ENCODE peak calls at places on chromosomes 5 and 9, in ten cellular contexts. S, F, L, B, Q, Z, A, V, C and J are unnamed samples.

GRCh38 chr5:90983148-90983547 is 400.0 kb downstream of the ARRDC3 start:
- DNase-seq in L (no peak), V (no peak), Z (no peak), Q (peak), F (no peak), A (peak), C (no peak), S (peak), B (no peak), J (peak)

GRCh38 chr5:91129748-91130147 is 253.4 kb downstream of the ARRDC3 start:
- DNase-seq in C (no peak), A (no peak), F (no peak), B (no peak), V (no peak), Q (no peak), Z (no peak), S (no peak), L (no peak), J (no peak)

GRCh38 chr9:101119206-101119819 is 90.8 kb downstream of the PLPPR1 start:
- DNase-seq in C (peak), V (peak), A (no peak), L (peak), B (no peak), F (peak), Q (peak), Z (peak), S (peak), J (peak)

GRCh38 chr5:66354407-66354806 is 210.3 kb downstream of the SREK1 start:
- DNase-seq in B (no peak), A (no peak), C (no peak), F (no peak), S (no peak), Q (no peak), L (no peak), Z (no peak), V (peak), J (no peak)

GRCh38 chr9:125829743-125830142 is 82.6 kb downstream of the PBX3 start:
- DNase-seq in F (no peak), S (no peak), C (no peak), V (peak), B (no peak), L (no peak), Z (peak), Q (no peak), A (peak), J (no peak)

GRCh38 chr5:91126448-91126847 is 256.7 kb downstream of the ARRDC3 start:
- DNase-seq in B (peak), V (no peak), Z (no peak), Q (peak), C (no peak), A (no peak), F (no peak), S (peak), L (no peak), J (no peak)

GRCh38 chr9:123417289-123418051 is 61.5 kb downstream of the CRB2 start:
- DNase-seq in Q (no peak), S (no peak), A (no peak), V (no peak), L (peak), C (no peak), Z (no peak), F (no peak), B (no peak), J (no peak)

GRCh38 chr9:85522459-85523092 is 219.2 kb downstream of the AGTPBP1 start:
- DNase-seq in S (peak), B (no peak), C (peak), A (peak), F (peak), Q (peak), L (peak), V (peak), Z (no peak), J (peak)

GRCh38 chr5:62306494-62307363 is 723 bp downstream of the KIF2A start:
- DNase-seq in B (no peak), F (peak), C (peak), V (peak), A (peak), Z (peak), S (peak), Q (peak), L (peak), J (peak)

GRCh38 chr9:121133104-121133816 is 58.5 kb downstream of the CNTRL start:
- DNase-seq in A (no peak), C (peak), Q (peak), S (no peak), Z (peak), B (no peak), V (no peak), L (peak), F (no peak), J (peak)

GRCh38 chr5:157469073-157469472 is 9.1 kb downstream of the NIPAL4 start:
- DNase-seq in A (no peak), B (no peak), C (no peak), Q (no peak), V (no peak), S (no peak), L (no peak), F (no peak), Z (no peak), J (no peak)
- TF ChIP-seq CTCF in A (no peak), B (no peak), C (no peak), Q (peak), V (no peak), S (no peak), L (no peak), F (no peak), Z (no peak), J (no peak)

DNA sequence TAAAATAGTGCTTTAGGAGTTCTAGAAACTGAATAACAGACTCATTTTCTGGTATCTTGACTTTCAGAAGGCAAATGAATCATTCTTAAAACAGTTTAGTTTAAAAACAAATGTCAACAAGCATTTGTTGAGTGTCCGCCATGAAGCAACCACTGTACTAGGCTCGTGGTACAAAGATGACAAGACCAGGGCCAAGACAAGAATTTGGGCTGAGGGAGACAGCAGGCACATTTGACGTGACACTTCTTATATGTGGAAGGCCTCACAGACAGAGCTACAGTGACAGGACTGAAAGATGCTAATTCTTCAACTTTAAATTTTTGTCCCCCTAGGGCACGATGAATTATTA is 14.4 kb upstream of the ZNF131 start:
- DNase-seq in Q (no peak), C (no peak), F (no peak), L (no peak), V (no peak), B (no peak), A (no peak), S (peak), Z (no peak), J (no peak)
- H3K27ac ChIP-seq in Q (no peak), C (no peak), F (no peak), L (no peak), V (no peak), B (no peak), A (no peak), S (peak), Z (no peak), J (no peak)

DNA sequence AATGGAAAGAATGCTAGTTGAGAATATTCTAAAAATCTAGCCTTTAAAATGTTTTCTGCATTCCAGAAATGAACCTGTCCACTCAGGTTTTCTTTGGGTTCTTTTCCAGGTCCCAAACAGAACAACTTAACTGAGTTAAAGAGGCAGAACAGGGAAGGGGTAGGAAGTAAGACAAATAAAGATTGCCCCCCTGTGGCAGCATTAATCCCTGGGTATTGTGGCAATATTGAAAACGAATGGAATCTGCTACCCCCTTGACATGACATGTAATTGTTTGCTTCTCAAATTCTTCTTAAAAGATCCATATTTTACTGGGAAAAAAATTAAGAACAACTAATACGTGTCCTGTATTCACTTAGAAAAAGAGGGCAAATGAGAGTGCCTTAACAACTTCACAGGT is 9.3 kb upstream of the RBM22 start:
- DNase-seq in L (no peak), V (peak), F (no peak), B (no peak), Q (peak), A (no peak), S (no peak), C (peak), Z (no peak), J (peak)
- TF ChIP-seq CTCF in L (peak), V (peak), F (peak), B (no peak), Q (peak), A (peak), S (peak), C (peak), Z (no peak), J (peak)

GRCh38 chr5:180172447-180173197 is 36.4 kb downstream of the RASGEF1C start:
- DNase-seq in V (peak), C (no peak), A (no peak), S (no peak), L (no peak), Z (no peak), B (peak), Q (no peak), F (peak), J (no peak)
- H3K27ac ChIP-seq in V (no peak), C (no peak), A (no peak), S (no peak), L (no peak), Z (no peak), B (no peak), Q (peak), F (peak), J (no peak)

GRCh38 chr5:83564069-83564749 is 92.7 kb downstream of the VCAN start:
- DNase-seq in B (no peak), Z (no peak), S (no peak), C (peak), F (no peak), Q (peak), A (no peak), V (peak), L (no peak), J (peak)
- TF ChIP-seq CTCF in B (peak), Z (no peak), S (peak), C (peak), F (peak), Q (peak), A (peak), V (peak), L (peak), J (peak)

GRCh38 chr5:148805323-148806290 is 20.8 kb upstream of the ADRB2 start:
- DNase-seq in Q (no peak), Z (no peak), C (peak), V (peak), L (no peak), B (no peak), S (no peak), F (peak), A (no peak), J (no peak)
- H3K27ac ChIP-seq in Q (no peak), Z (peak), C (no peak), V (no peak), L (no peak), B (no peak), S (no peak), F (peak), A (no peak), J (no peak)

DNA sequence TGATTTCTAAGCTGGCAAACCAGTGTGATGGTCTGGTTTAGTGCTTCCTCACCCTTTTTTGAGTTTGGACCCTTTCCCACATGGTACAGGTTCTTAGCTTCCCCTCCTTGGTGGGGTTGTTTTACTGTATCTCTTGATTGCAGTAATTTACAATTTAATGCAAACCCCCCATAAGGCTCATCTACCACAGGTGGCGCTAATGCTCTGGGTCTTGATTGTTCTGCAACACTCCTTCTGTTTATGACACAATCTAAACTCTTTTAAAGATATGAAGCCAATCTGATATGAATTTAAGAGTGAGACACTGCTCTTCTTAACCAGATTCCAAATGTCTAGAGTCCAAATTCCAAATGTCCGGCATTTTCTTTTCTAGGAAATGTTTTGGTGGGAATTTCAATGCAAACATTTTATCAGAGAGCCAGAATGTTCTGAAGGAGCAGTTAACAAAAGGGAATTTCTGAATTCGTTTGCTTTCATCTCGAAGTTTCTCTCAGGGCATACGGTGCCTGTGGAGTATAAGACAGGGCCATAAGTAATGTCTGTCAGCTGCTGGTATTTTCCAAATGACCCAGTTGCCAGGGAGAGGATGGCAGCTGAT is 246.7 kb downstream of the ARHGAP26 start:
- DNase-seq in Z (no peak), S (peak), C (peak), B (no peak), L (no peak), V (peak), F (no peak), A (peak), Q (peak), J (peak)
- TF ChIP-seq CTCF in Z (no peak), S (peak), C (peak), B (no peak), L (peak), V (peak), F (peak), A (peak), Q (peak), J (peak)